ENCODE peak calls at places on chromosomes 1 and 21, in four cellular contexts. H is IMR-90, D is tibial nerve, C is stomach. Q is an unnamed sample. For H3K4me1, the result is how much of the 10 kb centered on the place peaks cover.

GRCh38 chr21:37667380-37667779 is 248.9 kb downstream of the KCNJ6 start:
- DNase-seq in D (no peak), H (no peak), C (no peak), Q (no peak)

GRCh38 chr1:44512313-44512885 is 107.3 kb downstream of the RNF220 start:
- DNase-seq in D (no peak), C (peak), H (no peak), Q (no peak)

GRCh38 chr1:24190970-24191570 is 4.0 kb upstream of the IFNLR1 start:
- DNase-seq in C (no peak), D (no peak), H (no peak), Q (no peak)

GRCh38 chr1:244887281-244887680 is 22.9 kb upstream of the HNRNPU start:
- DNase-seq in D (no peak), H (no peak), C (no peak), Q (no peak)

GRCh38 chr1:198876371-198876871 is 237.6 kb downstream of the PTPRC start:
- DNase-seq in H (no peak), D (no peak), C (no peak), Q (no peak)

GRCh38 chr1:244046907-244047738 is 4.0 kb upstream of the ZBTB18 start:
- DNase-seq in C (no peak), D (no peak), H (peak), Q (no peak)

GRCh38 chr1:29236993-29237905 is 927 bp downstream of the PTPRU start:
- DNase-seq in D (peak), C (peak), H (peak), Q (peak)

GRCh38 chr1:17292299-17293198 is 15.4 kb upstream of the PADI4 start:
- DNase-seq in D (no peak), H (no peak), C (no peak), Q (no peak)

GRCh38 chr1:169513208-169513607 is 27.5 kb upstream of the SLC19A2 start:
- DNase-seq in H (no peak), D (peak), C (no peak), Q (no peak)

GRCh38 chr1:190849346-190849745 is 371.7 kb upstream of the BRINP3 start:
- DNase-seq in C (no peak), H (no peak), D (no peak), Q (no peak)

GRCh38 chr1:33507661-33508060 is 35.2 kb downstream of the ZSCAN20 start:
- DNase-seq in H (no peak), C (no peak), D (no peak), Q (no peak)

GRCh38 chr1:86191958-86192357 is 35.4 kb upstream of the COL24A1 start:
- DNase-seq in H (peak), C (no peak), D (no peak), Q (no peak)

GRCh38 chr21:44926364-44927101 is 5.8 kb upstream of the ITGB2 start:
- DNase-seq in D (no peak), H (peak), C (no peak), Q (no peak)

GRCh38 chr1:117138556-117138955 is 17.0 kb upstream of the TRIM45 start:
- DNase-seq in C (no peak), D (no peak), H (no peak), Q (no peak)

GRCh38 chr1:109392037-109392787 is 5.5 kb downstream of the SORT1 start:
- DNase-seq in H (no peak), D (no peak), C (no peak), Q (no peak)

GRCh38 chr1:1013922-1014617 is 773 bp downstream of the ISG15 start:
- DNase-seq in H (peak), D (no peak), C (peak), Q (no peak)

GRCh38 chr1:156244126-156244525 is 2.1 kb downstream of the BGLAP start:
- DNase-seq in D (no peak), H (no peak), C (no peak), Q (no peak)

GRCh38 chr1:44679468-44679867 is 5.0 kb downstream of the ARMH1 start:
- DNase-seq in C (no peak), H (no peak), D (no peak), Q (no peak)

GRCh38 chr21:19523731-19524130 is 1120.1 kb upstream of the TMPRSS15 start:
- DNase-seq in H (no peak), D (no peak), C (no peak), Q (no peak)

GRCh38 chr1:203593723-203594122 is 32.9 kb upstream of the ATP2B4 start:
- DNase-seq in H (peak), D (no peak), C (peak), Q (no peak)

GRCh38 chr1:37890378-37891014 is 31.1 kb upstream of the MTF1 start:
- DNase-seq in H (peak), C (no peak), D (peak), Q (no peak)

GRCh38 chr1:206814716-206815341 is 42.5 kb upstream of the IL10 start:
- DNase-seq in C (no peak), D (no peak), H (peak), Q (no peak)

GRCh38 chr1:74363220-74363619 is 128.0 kb downstream of the TNNI3K start:
- DNase-seq in H (no peak), C (no peak), D (no peak), Q (no peak)

GRCh38 chr1:18211764-18212163 is 104.2 kb downstream of the IGSF21 start:
- DNase-seq in D (no peak), C (no peak), H (no peak), Q (no peak)

GRCh38 chr1:160366731-160367515 is at the start of gene NHLH1:
- DNase-seq in C (no peak), D (no peak), H (no peak), Q (no peak)

GRCh38 chr1:221457706-221458429 is 284.0 kb downstream of the DUSP10 start:
- DNase-seq in D (no peak), H (peak), C (no peak), Q (no peak)

GRCh38 chr1:60921175-60921574 is 161.2 kb upstream of the NFIA start:
- DNase-seq in C (no peak), H (no peak), D (no peak), Q (no peak)

GRCh38 chr21:45818904-45819285 is 162.7 kb upstream of the COL6A1 start:
- DNase-seq in C (no peak), D (no peak), H (peak), Q (no peak)

GRCh38 chr1:228315484-228315944 is 91.1 kb downstream of the TRIM11 start:
- DNase-seq in H (no peak), D (no peak), C (peak), Q (no peak)

GRCh38 chr1:226763741-226764264 is 24.7 kb upstream of the ITPKB start:
- DNase-seq in D (no peak), C (no peak), H (peak), Q (no peak)

GRCh38 chr1:113749402-113749801 is 9.9 kb downstream of the PHTF1 start:
- DNase-seq in H (no peak), D (no peak), C (no peak), Q (no peak)
- TF ChIP-seq CTCF in H (no peak), D (no peak), C (no peak), Q (no peak)

GRCh38 chr1:26302733-26303405 is 3.6 kb downstream of the UBXN11 start:
- DNase-seq in D (no peak), H (peak), C (no peak), Q (no peak)

GRCh38 chr1:26306290-26307221 is at the start of gene UBXN11:
- DNase-seq in C (peak), H (peak), D (peak), Q (peak)

GRCh38 chr1:26305667-26306289 is 658 bp downstream of the UBXN11 start:
- DNase-seq in D (no peak), C (no peak), H (no peak), Q (no peak)

GRCh38 chr1:26307363-26307781 is 936 bp upstream of the UBXN11 start:
- DNase-seq in C (no peak), H (no peak), D (no peak), Q (no peak)
- H3K4me3 ChIP-seq in C (no peak), H (no peak), D (no peak), Q (no peak)

GRCh38 chr1:10852486-10852885 is 56.0 kb upstream of the CASZ1 start:
- DNase-seq in H (no peak), D (no peak), C (no peak), Q (no peak)
- H3K4me1 ChIP-seq in H (under half), D (under half), C (under half), Q (under half)

GRCh38 chr21:39204134-39204533 is 20.9 kb upstream of the PSMG1 start:
- DNase-seq in C (no peak), H (no peak), D (no peak), Q (no peak)
- TF ChIP-seq CTCF in C (peak), H (peak), D (no peak), Q (no peak)

Q was measured in uterus.